ENCODE peak calls at places on chromosomes 1 and 21, in five cellular contexts. N is endodermal cell, F is uterus, D is neural progenitor cell, A is lower lobe of right lung. W is an unnamed sample. For H3K27me3, the result is how much of the 10 kb centered on the place peaks cover.

GRCh38 chr1:3684031-3684430 is 31.7 kb downstream of the TP73 start:
- DNase-seq in N (peak), F (no peak), D (peak), A (no peak), W (peak)

GRCh38 chr1:41361495-41362356 is 492 bp downstream of the FOXO6 start:
- DNase-seq in N (peak), F (no peak), D (peak), A (no peak), W (no peak)

GRCh38 chr1:110555807-110556470 is 37.0 kb upstream of the KCNA10 start:
- DNase-seq in N (no peak), F (peak), D (no peak), A (no peak), W (peak)

GRCh38 chr1:17004466-17005364 is 7.0 kb downstream of the ATP13A2 start:
- DNase-seq in N (no peak), F (no peak), D (no peak), A (no peak), W (no peak)

GRCh38 chr1:2800664-2801045 is 838 bp downstream of the TTC34 start:
- DNase-seq in N (no peak), F (no peak), D (no peak), A (no peak), W (no peak)

GRCh38 chr21:33029975-33030461 is 4.3 kb downstream of the OLIG2 start:
- DNase-seq in N (no peak), F (no peak), D (no peak), A (no peak), W (no peak)

GRCh38 chr1:109615879-109616278 is 3.5 kb downstream of the GNAT2 start:
- DNase-seq in N (peak), F (no peak), D (no peak), A (peak), W (no peak)

GRCh38 chr1:203343956-203344355 is 7.0 kb downstream of the FMOD start:
- DNase-seq in N (no peak), F (no peak), D (no peak), A (no peak), W (no peak)

GRCh38 chr1:13664451-13664850 is 35.5 kb upstream of the PRDM2 start:
- DNase-seq in N (no peak), F (no peak), D (no peak), A (no peak), W (no peak)

GRCh38 chr1:39699419-39699818 is 8.2 kb upstream of the HPCAL4 start:
- DNase-seq in N (no peak), F (no peak), D (no peak), A (no peak), W (no peak)

GRCh38 chr1:154938604-154939399 is 2.3 kb upstream of the PMVK start:
- DNase-seq in N (no peak), F (no peak), D (no peak), A (no peak), W (peak)

GRCh38 chr1:53370369-53370961 is 42.6 kb upstream of the LRP8 start:
- DNase-seq in N (peak), F (peak), D (no peak), A (no peak), W (peak)

GRCh38 chr1:192445849-192446489 is 129.2 kb downstream of the RGS21 start:
- DNase-seq in N (peak), F (peak), D (peak), A (no peak), W (peak)

GRCh38 chr1:10107985-10108663 is 75.4 kb downstream of the UBE4B start:
- DNase-seq in N (no peak), F (no peak), D (no peak), A (no peak), W (no peak)

GRCh38 chr1:71587961-71588360 is 507.1 kb upstream of the ZRANB2 start:
- DNase-seq in N (no peak), F (no peak), D (peak), A (no peak), W (no peak)

GRCh38 chr1:76141898-76142297 is 67.4 kb downstream of the ST6GALNAC3 start:
- DNase-seq in N (peak), F (no peak), D (peak), A (no peak), W (no peak)

DNA sequence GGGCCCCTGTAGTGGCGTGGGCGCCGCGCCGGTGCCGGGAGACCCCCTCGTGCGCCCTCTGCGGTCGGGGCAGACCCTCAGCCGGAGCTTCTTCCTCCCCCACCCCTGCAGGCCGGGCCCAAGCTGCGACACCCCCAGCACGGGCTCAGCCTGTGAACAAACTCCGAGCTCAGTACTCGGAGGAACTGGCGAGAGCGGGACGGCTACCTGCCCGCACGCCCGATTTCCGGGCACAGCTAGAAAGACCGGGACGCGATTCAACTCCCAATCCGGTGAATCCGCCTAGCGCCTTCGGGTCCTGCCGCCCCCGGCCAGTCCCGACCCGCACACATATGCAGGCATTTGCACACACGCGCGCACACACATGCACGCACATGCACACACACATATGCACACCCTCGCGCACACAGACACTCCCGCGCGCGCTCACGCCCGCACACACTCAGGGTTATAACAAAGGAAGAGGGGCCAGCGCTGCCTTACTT is 580 bp upstream of the BLACAT1 start:
- DNase-seq in N (peak), F (no peak), D (peak), A (no peak), W (no peak)
- H3K27me3 ChIP-seq in N (under half), F (under half), D (under half), A (half or more), W (under half)

DNA sequence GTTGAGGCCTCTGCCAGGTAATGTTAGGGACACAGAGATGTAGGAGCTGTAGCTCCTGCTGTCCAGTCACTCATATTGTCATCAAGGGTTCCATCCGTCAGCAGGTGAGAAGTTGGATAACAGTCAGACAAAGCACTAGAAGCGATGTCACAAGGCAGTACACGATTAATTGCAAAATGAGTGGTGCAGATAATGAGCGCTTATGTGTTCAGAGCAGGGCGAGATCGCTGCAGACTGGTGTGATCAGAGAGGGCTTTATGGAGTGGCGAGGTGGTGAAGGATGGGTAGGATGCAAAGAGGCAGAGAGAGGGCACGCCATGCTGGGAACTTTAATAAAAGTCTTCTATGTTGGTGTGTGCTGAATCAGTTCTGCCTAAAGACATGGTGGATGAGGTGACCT is 8.8 kb downstream of the TMCC2 start:
- DNase-seq in N (peak), F (no peak), D (no peak), A (no peak), W (no peak)
- H3K27ac ChIP-seq in N (no peak), F (no peak), D (no peak), A (no peak), W (no peak)

GRCh38 chr1:83761977-83762376 is 237.0 kb downstream of the TTLL7 start:
- DNase-seq in N (peak), F (no peak), D (no peak), A (no peak), W (no peak)
- H3K4me3 ChIP-seq in N (no peak), F (no peak), D (no peak), A (no peak), W (no peak)

DNA sequence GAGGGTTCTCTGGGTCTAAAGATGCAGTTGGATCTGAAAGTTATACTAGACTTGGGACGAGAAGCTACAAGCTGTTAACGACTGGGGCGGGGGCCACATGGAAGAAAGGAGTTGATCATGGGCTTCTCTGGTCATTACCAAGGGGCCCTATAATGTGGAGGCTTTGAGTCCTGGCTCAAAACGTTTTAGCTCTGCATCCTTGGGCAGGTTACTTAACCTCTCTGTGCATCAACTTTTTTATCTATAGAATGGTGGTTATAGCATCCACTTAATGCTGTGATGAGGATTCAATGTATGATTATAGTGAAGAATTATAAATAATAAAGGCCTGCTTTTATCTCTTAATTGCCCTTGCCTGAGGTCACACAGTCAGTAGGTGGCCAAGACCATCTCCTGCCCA is 53.1 kb downstream of the UBIAD1 start:
- DNase-seq in N (no peak), F (no peak), D (no peak), A (no peak), W (no peak)
- H3K27me3 ChIP-seq in N (under half), F (under half), D (under half), A (under half), W (under half)

DNA sequence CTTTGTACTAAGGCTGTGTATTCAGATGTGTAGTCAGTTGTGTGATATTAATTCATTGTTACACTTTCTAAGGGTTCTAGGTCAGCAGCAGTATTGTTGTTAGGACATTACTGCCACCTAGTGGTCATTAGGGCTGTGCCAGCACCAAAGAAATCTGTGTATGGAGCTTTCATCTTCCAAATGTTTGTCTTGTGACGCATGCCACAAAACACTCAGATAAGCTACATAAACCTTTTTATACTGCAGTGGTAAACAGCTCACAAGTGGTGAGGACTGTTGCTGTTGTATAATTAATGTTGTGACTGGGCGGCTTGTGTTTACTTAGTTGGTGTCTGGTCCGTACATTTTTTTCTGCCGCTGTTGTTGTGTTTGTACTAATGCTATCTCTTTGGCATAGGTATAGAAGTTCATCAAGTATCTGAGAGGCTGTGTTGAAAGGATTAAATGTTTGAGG is 51.7 kb downstream of the S1PR1 start:
- DNase-seq in N (peak), F (peak), D (peak), A (peak), W (peak)
- H3K27ac ChIP-seq in N (no peak), F (no peak), D (no peak), A (no peak), W (no peak)

DNA sequence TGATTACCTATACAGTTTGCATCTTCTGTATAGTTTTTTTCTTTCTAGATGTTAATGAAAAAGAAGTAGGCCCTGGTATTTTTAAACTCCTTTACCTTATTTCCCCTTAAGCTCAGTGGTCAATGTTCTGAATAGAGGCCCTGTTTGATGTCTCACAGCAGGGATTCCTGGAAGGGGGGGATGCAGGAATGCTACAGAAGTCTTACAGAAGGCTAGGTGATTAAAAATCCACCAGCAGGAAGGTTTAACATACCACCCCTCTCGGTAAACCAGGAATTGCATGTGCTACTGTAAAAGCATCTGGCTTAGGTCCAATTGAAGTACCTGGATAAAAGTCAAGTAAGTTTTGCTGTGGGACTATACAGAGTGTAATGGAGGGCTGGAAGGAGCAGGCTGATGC is 78.3 kb downstream of the NOS1AP start:
- DNase-seq in N (peak), F (no peak), D (peak), A (no peak), W (no peak)
- H3K4me3 ChIP-seq in N (no peak), F (no peak), D (no peak), A (no peak), W (no peak)

DNA sequence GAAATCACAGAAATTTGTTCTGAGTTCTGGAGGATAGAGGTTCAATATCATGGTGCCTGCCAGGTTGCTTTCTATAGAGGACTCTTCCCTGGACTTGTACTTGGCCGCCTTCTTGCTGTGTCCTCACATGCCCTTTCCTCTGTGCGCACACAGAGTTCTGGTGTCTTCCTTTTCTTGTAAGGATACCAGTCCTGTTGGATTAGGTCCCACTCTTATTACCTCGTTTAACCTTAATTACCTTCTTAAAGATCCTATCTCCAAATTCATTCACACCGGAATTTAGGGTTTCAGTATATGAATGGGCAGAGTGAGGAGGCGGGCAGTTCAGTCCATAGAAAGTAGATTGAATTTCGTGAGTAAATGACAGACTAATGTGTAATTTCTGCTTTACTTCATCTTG is 413.9 kb downstream of the NCAM2 start:
- DNase-seq in N (no peak), F (no peak), D (no peak), A (no peak), W (no peak)
- H3K27me3 ChIP-seq in N (under half), F (under half), D (under half), A (under half), W (under half)

GRCh38 chr1:170768929-170769328 is 105.0 kb downstream of the PRRX1 start:
- DNase-seq in N (peak), F (no peak), D (peak), A (no peak), W (no peak)
- H3K27ac ChIP-seq in N (no peak), F (no peak), D (no peak), A (no peak), W (no peak)

GRCh38 chr1:7928247-7928646 is 12.4 kb downstream of the TNFRSF9 start:
- DNase-seq in N (no peak), F (no peak), D (no peak), A (no peak), W (no peak)
- H3K4me3 ChIP-seq in N (no peak), F (no peak), D (no peak), A (no peak), W (no peak)

W was measured in testis.